ENCODE peak calls at places on chromosomes 4 and X, in ten cellular contexts. One of them, this sample, is unnamed.

GRCh38 chr4:77917075-77917474 is 54.4 kb downstream of the MRPL1 start:
- DNase-seq in A549: no peak
- DNase-seq in right atrium auricular region: no peak
- DNase-seq in activated B cell treated with CpG ODN at 0.5 μM for 24 hours: no peak
- DNase-seq in fibroblast of pulmonary artery: no peak
- DNase-seq in GM13977: no peak
- DNase-seq in neural crest cell: no peak
- DNase-seq in cardiac muscle cell: no peak
- DNase-seq in brain microvascular endothelial cell: no peak
- DNase-seq in nephron progenitor cell: no peak
- DNase-seq in this sample: no peak

GRCh38 chr4:173253561-173253960 is 80.6 kb downstream of the HMGB2 start:
- DNase-seq in A549: no peak
- DNase-seq in cardiac muscle cell: no peak
- DNase-seq in GM13977: no peak
- DNase-seq in neural crest cell: no peak
- DNase-seq in brain microvascular endothelial cell: no peak
- DNase-seq in activated B cell treated with CpG ODN at 0.5 μM for 24 hours: no peak
- DNase-seq in nephron progenitor cell: no peak
- DNase-seq in fibroblast of pulmonary artery: no peak
- DNase-seq in right atrium auricular region: no peak
- DNase-seq in this sample: no peak

GRCh38 chrX:2397648-2398340 is 103.0 kb downstream of the DHRSX start:
- DNase-seq in activated B cell treated with CpG ODN at 0.5 μM for 24 hours: no peak
- DNase-seq in GM13977: no peak
- DNase-seq in nephron progenitor cell: no peak
- DNase-seq in brain microvascular endothelial cell: peak
- DNase-seq in neural crest cell: no peak
- DNase-seq in A549: no peak
- DNase-seq in right atrium auricular region: no peak
- DNase-seq in fibroblast of pulmonary artery: peak
- DNase-seq in cardiac muscle cell: no peak
- DNase-seq in this sample: no peak

GRCh38 chrX:88425739-88426138 is 321.3 kb upstream of the CPXCR1 start:
- DNase-seq in fibroblast of pulmonary artery: peak
- DNase-seq in cardiac muscle cell: peak
- DNase-seq in activated B cell treated with CpG ODN at 0.5 μM for 24 hours: no peak
- DNase-seq in A549: no peak
- DNase-seq in neural crest cell: no peak
- DNase-seq in brain microvascular endothelial cell: no peak
- DNase-seq in nephron progenitor cell: no peak
- DNase-seq in GM13977: no peak
- DNase-seq in right atrium auricular region: no peak
- DNase-seq in this sample: no peak

GRCh38 chr4:82780398-82781231 is 18.0 kb downstream of the SCD5 start:
- DNase-seq in fibroblast of pulmonary artery: peak
- DNase-seq in brain microvascular endothelial cell: peak
- DNase-seq in A549: no peak
- DNase-seq in nephron progenitor cell: no peak
- DNase-seq in GM13977: no peak
- DNase-seq in activated B cell treated with CpG ODN at 0.5 μM for 24 hours: no peak
- DNase-seq in neural crest cell: no peak
- DNase-seq in cardiac muscle cell: peak
- DNase-seq in right atrium auricular region: peak
- DNase-seq in this sample: no peak

GRCh38 chrX:9327747-9328145 is 137.1 kb upstream of the TBL1X start:
- DNase-seq in brain microvascular endothelial cell: peak
- DNase-seq in fibroblast of pulmonary artery: peak
- DNase-seq in neural crest cell: no peak
- DNase-seq in A549: peak
- DNase-seq in cardiac muscle cell: no peak
- DNase-seq in nephron progenitor cell: no peak
- DNase-seq in activated B cell treated with CpG ODN at 0.5 μM for 24 hours: no peak
- DNase-seq in right atrium auricular region: no peak
- DNase-seq in GM13977: no peak
- DNase-seq in this sample: no peak

GRCh38 chr4:87838207-87838606 is 5.4 kb downstream of the MEPE start:
- DNase-seq in activated B cell treated with CpG ODN at 0.5 μM for 24 hours: no peak
- DNase-seq in nephron progenitor cell: peak
- DNase-seq in neural crest cell: no peak
- DNase-seq in cardiac muscle cell: no peak
- DNase-seq in right atrium auricular region: no peak
- DNase-seq in GM13977: no peak
- DNase-seq in fibroblast of pulmonary artery: peak
- DNase-seq in A549: peak
- DNase-seq in brain microvascular endothelial cell: peak
- DNase-seq in this sample: no peak

GRCh38 chr4:82525287-82525898 is 36.4 kb downstream of the TMEM150C start:
- DNase-seq in A549: no peak
- DNase-seq in neural crest cell: no peak
- DNase-seq in cardiac muscle cell: no peak
- DNase-seq in activated B cell treated with CpG ODN at 0.5 μM for 24 hours: no peak
- DNase-seq in GM13977: no peak
- DNase-seq in nephron progenitor cell: no peak
- DNase-seq in fibroblast of pulmonary artery: no peak
- DNase-seq in brain microvascular endothelial cell: no peak
- DNase-seq in right atrium auricular region: no peak
- DNase-seq in this sample: no peak

GRCh38 chr4:184328022-184328736 is 110.5 kb upstream of the ENPP6 start:
- DNase-seq in cardiac muscle cell: no peak
- DNase-seq in brain microvascular endothelial cell: no peak
- DNase-seq in GM13977: peak
- DNase-seq in A549: no peak
- DNase-seq in right atrium auricular region: peak
- DNase-seq in fibroblast of pulmonary artery: no peak
- DNase-seq in activated B cell treated with CpG ODN at 0.5 μM for 24 hours: peak
- DNase-seq in nephron progenitor cell: no peak
- DNase-seq in neural crest cell: no peak
- DNase-seq in this sample: peak

GRCh38 chrX:119948381-119948780 is 4.8 kb upstream of the NKAP start:
- DNase-seq in activated B cell treated with CpG ODN at 0.5 μM for 24 hours: no peak
- DNase-seq in fibroblast of pulmonary artery: no peak
- DNase-seq in nephron progenitor cell: no peak
- DNase-seq in A549: no peak
- DNase-seq in brain microvascular endothelial cell: no peak
- DNase-seq in right atrium auricular region: no peak
- DNase-seq in neural crest cell: no peak
- DNase-seq in GM13977: no peak
- DNase-seq in cardiac muscle cell: no peak
- DNase-seq in this sample: no peak
- TF ChIP-seq CTCF in activated B cell treated with CpG ODN at 0.5 μM for 24 hours: no peak
- TF ChIP-seq CTCF in fibroblast of pulmonary artery: peak
- TF ChIP-seq CTCF in nephron progenitor cell: no peak
- TF ChIP-seq CTCF in A549: peak
- TF ChIP-seq CTCF in brain microvascular endothelial cell: no peak
- TF ChIP-seq CTCF in right atrium auricular region: no peak
- TF ChIP-seq CTCF in neural crest cell: peak
- TF ChIP-seq CTCF in GM13977: peak
- TF ChIP-seq CTCF in cardiac muscle cell: no peak
- TF ChIP-seq CTCF in this sample: no peak

GRCh38 chr4:112094330-112094729 is 50.9 kb upstream of the FAM241A start:
- DNase-seq in GM13977: no peak
- DNase-seq in neural crest cell: no peak
- DNase-seq in right atrium auricular region: no peak
- DNase-seq in cardiac muscle cell: peak
- DNase-seq in nephron progenitor cell: no peak
- DNase-seq in brain microvascular endothelial cell: no peak
- DNase-seq in fibroblast of pulmonary artery: no peak
- DNase-seq in A549: no peak
- DNase-seq in activated B cell treated with CpG ODN at 0.5 μM for 24 hours: no peak
- DNase-seq in this sample: no peak

GRCh38 chr4:112098841-112099240 is 46.4 kb upstream of the FAM241A start:
- DNase-seq in fibroblast of pulmonary artery: no peak
- DNase-seq in nephron progenitor cell: no peak
- DNase-seq in cardiac muscle cell: no peak
- DNase-seq in GM13977: no peak
- DNase-seq in neural crest cell: no peak
- DNase-seq in activated B cell treated with CpG ODN at 0.5 μM for 24 hours: no peak
- DNase-seq in brain microvascular endothelial cell: no peak
- DNase-seq in right atrium auricular region: no peak
- DNase-seq in A549: no peak
- DNase-seq in this sample: no peak

GRCh38 chr4:112102875-112103370 is 42.3 kb upstream of the FAM241A start:
- DNase-seq in neural crest cell: no peak
- DNase-seq in GM13977: no peak
- DNase-seq in activated B cell treated with CpG ODN at 0.5 μM for 24 hours: no peak
- DNase-seq in right atrium auricular region: no peak
- DNase-seq in brain microvascular endothelial cell: no peak
- DNase-seq in A549: no peak
- DNase-seq in cardiac muscle cell: no peak
- DNase-seq in nephron progenitor cell: no peak
- DNase-seq in fibroblast of pulmonary artery: no peak
- DNase-seq in this sample: no peak

GRCh38 chr4:112099701-112100289 is 45.5 kb upstream of the FAM241A start:
- DNase-seq in cardiac muscle cell: peak
- DNase-seq in activated B cell treated with CpG ODN at 0.5 μM for 24 hours: no peak
- DNase-seq in fibroblast of pulmonary artery: peak
- DNase-seq in right atrium auricular region: no peak
- DNase-seq in nephron progenitor cell: no peak
- DNase-seq in brain microvascular endothelial cell: no peak
- DNase-seq in neural crest cell: no peak
- DNase-seq in GM13977: peak
- DNase-seq in A549: peak
- DNase-seq in this sample: peak
- TF ChIP-seq CTCF in cardiac muscle cell: peak
- TF ChIP-seq CTCF in activated B cell treated with CpG ODN at 0.5 μM for 24 hours: peak
- TF ChIP-seq CTCF in fibroblast of pulmonary artery: peak
- TF ChIP-seq CTCF in right atrium auricular region: peak
- TF ChIP-seq CTCF in nephron progenitor cell: peak
- TF ChIP-seq CTCF in brain microvascular endothelial cell: peak
- TF ChIP-seq CTCF in neural crest cell: peak
- TF ChIP-seq CTCF in GM13977: peak
- TF ChIP-seq CTCF in A549: peak
- TF ChIP-seq CTCF in this sample: peak

GRCh38 chrX:39984191-39984956 is 113.4 kb downstream of the BCOR start:
- DNase-seq in activated B cell treated with CpG ODN at 0.5 μM for 24 hours: no peak
- DNase-seq in right atrium auricular region: no peak
- DNase-seq in GM13977: no peak
- DNase-seq in neural crest cell: no peak
- DNase-seq in nephron progenitor cell: no peak
- DNase-seq in brain microvascular endothelial cell: no peak
- DNase-seq in A549: no peak
- DNase-seq in cardiac muscle cell: no peak
- DNase-seq in fibroblast of pulmonary artery: peak
- DNase-seq in this sample: no peak
- TF ChIP-seq CTCF in activated B cell treated with CpG ODN at 0.5 μM for 24 hours: no peak
- TF ChIP-seq CTCF in right atrium auricular region: no peak
- TF ChIP-seq CTCF in GM13977: no peak
- TF ChIP-seq CTCF in neural crest cell: no peak
- TF ChIP-seq CTCF in nephron progenitor cell: no peak
- TF ChIP-seq CTCF in brain microvascular endothelial cell: no peak
- TF ChIP-seq CTCF in A549: no peak
- TF ChIP-seq CTCF in cardiac muscle cell: no peak
- TF ChIP-seq CTCF in fibroblast of pulmonary artery: no peak
- TF ChIP-seq CTCF in this sample: no peak

GRCh38 chr4:168515222-168516011 is 18.6 kb downstream of the PALLD start:
- DNase-seq in neural crest cell: no peak
- DNase-seq in brain microvascular endothelial cell: no peak
- DNase-seq in cardiac muscle cell: no peak
- DNase-seq in A549: no peak
- DNase-seq in nephron progenitor cell: no peak
- DNase-seq in right atrium auricular region: no peak
- DNase-seq in fibroblast of pulmonary artery: peak
- DNase-seq in GM13977: no peak
- DNase-seq in activated B cell treated with CpG ODN at 0.5 μM for 24 hours: no peak
- DNase-seq in this sample: no peak

GRCh38 chr4:168509786-168510185 is 12.9 kb downstream of the PALLD start:
- DNase-seq in activated B cell treated with CpG ODN at 0.5 μM for 24 hours: no peak
- DNase-seq in fibroblast of pulmonary artery: peak
- DNase-seq in GM13977: no peak
- DNase-seq in cardiac muscle cell: no peak
- DNase-seq in nephron progenitor cell: no peak
- DNase-seq in A549: no peak
- DNase-seq in neural crest cell: no peak
- DNase-seq in brain microvascular endothelial cell: peak
- DNase-seq in right atrium auricular region: no peak
- DNase-seq in this sample: no peak

GRCh38 chr4:168516841-168517240 is 20.0 kb downstream of the PALLD start:
- DNase-seq in fibroblast of pulmonary artery: no peak
- DNase-seq in A549: no peak
- DNase-seq in cardiac muscle cell: no peak
- DNase-seq in neural crest cell: no peak
- DNase-seq in activated B cell treated with CpG ODN at 0.5 μM for 24 hours: no peak
- DNase-seq in right atrium auricular region: no peak
- DNase-seq in nephron progenitor cell: no peak
- DNase-seq in GM13977: no peak
- DNase-seq in brain microvascular endothelial cell: no peak
- DNase-seq in this sample: no peak

GRCh38 chr4:168511780-168512467 is 15.1 kb downstream of the PALLD start:
- DNase-seq in fibroblast of pulmonary artery: no peak
- DNase-seq in nephron progenitor cell: no peak
- DNase-seq in neural crest cell: no peak
- DNase-seq in A549: no peak
- DNase-seq in cardiac muscle cell: no peak
- DNase-seq in brain microvascular endothelial cell: no peak
- DNase-seq in GM13977: no peak
- DNase-seq in activated B cell treated with CpG ODN at 0.5 μM for 24 hours: no peak
- DNase-seq in right atrium auricular region: no peak
- DNase-seq in this sample: no peak

DNA sequence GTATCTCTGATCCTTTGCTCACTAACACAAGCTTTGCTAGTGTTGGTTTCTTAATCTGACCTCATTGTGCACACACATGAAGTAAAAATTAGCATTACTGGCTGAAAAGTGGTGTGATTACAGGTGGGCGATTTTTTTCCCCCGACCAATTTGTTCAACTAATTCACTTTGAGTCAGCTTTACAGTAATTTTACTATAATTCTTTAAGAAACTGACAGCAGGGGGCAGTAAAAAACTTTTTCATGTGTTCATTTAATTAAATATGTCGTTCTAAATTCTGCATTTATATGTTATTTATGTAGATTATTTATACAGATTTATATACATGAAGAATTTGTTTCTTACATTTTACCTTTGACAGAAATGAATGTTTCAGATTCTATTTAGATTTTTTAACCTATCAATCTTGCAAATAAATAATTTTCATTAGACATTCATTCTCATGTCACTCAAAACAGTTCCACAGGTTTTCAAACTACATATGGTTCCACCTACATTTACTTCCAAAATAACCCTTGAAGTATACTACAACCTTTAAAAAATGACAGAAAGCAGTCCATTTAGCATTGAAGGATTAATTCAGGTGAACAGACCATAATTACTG is 17.5 kb downstream of the PALLD start:
- DNase-seq in neural crest cell: no peak
- DNase-seq in nephron progenitor cell: no peak
- DNase-seq in fibroblast of pulmonary artery: peak
- DNase-seq in activated B cell treated with CpG ODN at 0.5 μM for 24 hours: no peak
- DNase-seq in cardiac muscle cell: peak
- DNase-seq in right atrium auricular region: no peak
- DNase-seq in A549: no peak
- DNase-seq in brain microvascular endothelial cell: no peak
- DNase-seq in GM13977: peak
- DNase-seq in this sample: peak
- TF ChIP-seq CTCF in neural crest cell: peak
- TF ChIP-seq CTCF in nephron progenitor cell: peak
- TF ChIP-seq CTCF in fibroblast of pulmonary artery: peak
- TF ChIP-seq CTCF in activated B cell treated with CpG ODN at 0.5 μM for 24 hours: no peak
- TF ChIP-seq CTCF in cardiac muscle cell: peak
- TF ChIP-seq CTCF in right atrium auricular region: peak
- TF ChIP-seq CTCF in A549: peak
- TF ChIP-seq CTCF in brain microvascular endothelial cell: no peak
- TF ChIP-seq CTCF in GM13977: peak
- TF ChIP-seq CTCF in this sample: no peak